ENCODE peak calls at places on chromosomes 11 and 22, in eight cellular contexts. One of them, this sample, is unnamed.

GRCh38 chr22:23856721-23857605 is 712 bp upstream of the SLC2A11 start:
- DNase-seq in fibroblast of gingiva: peak
- DNase-seq in NCI-H460: no peak
- DNase-seq in CD8-positive, alpha-beta memory T cell: no peak
- DNase-seq in NCI-H1092: peak
- DNase-seq in brain microvascular endothelial cell: no peak
- DNase-seq in M059J: peak
- DNase-seq in NCI-H82: peak
- DNase-seq in this sample: peak

GRCh38 chr11:134445601-134446325 is 33.7 kb upstream of the B3GAT1 start:
- DNase-seq in NCI-H82: no peak
- DNase-seq in NCI-H1092: no peak
- DNase-seq in NCI-H460: no peak
- DNase-seq in brain microvascular endothelial cell: no peak
- DNase-seq in M059J: no peak
- DNase-seq in fibroblast of gingiva: no peak
- DNase-seq in CD8-positive, alpha-beta memory T cell: no peak
- DNase-seq in this sample: peak

GRCh38 chr11:128502736-128503135 is 84.6 kb downstream of the ETS1 start:
- DNase-seq in M059J: peak
- DNase-seq in NCI-H1092: no peak
- DNase-seq in CD8-positive, alpha-beta memory T cell: no peak
- DNase-seq in NCI-H82: peak
- DNase-seq in fibroblast of gingiva: peak
- DNase-seq in brain microvascular endothelial cell: peak
- DNase-seq in NCI-H460: no peak
- DNase-seq in this sample: peak

GRCh38 chr22:47213571-47214230 is 451.3 kb downstream of the TBC1D22A start:
- DNase-seq in NCI-H460: peak
- DNase-seq in CD8-positive, alpha-beta memory T cell: no peak
- DNase-seq in M059J: peak
- DNase-seq in brain microvascular endothelial cell: no peak
- DNase-seq in NCI-H82: peak
- DNase-seq in NCI-H1092: no peak
- DNase-seq in fibroblast of gingiva: no peak
- DNase-seq in this sample: peak

GRCh38 chr11:102620858-102621561 is 4.1 kb downstream of the MMP20 start:
- DNase-seq in NCI-H1092: no peak
- DNase-seq in NCI-H460: no peak
- DNase-seq in CD8-positive, alpha-beta memory T cell: no peak
- DNase-seq in M059J: peak
- DNase-seq in fibroblast of gingiva: peak
- DNase-seq in NCI-H82: no peak
- DNase-seq in brain microvascular endothelial cell: peak
- DNase-seq in this sample: peak

GRCh38 chr22:45863981-45864751 is 112.8 kb downstream of the WNT7B start:
- DNase-seq in NCI-H82: peak
- DNase-seq in NCI-H460: peak
- DNase-seq in fibroblast of gingiva: no peak
- DNase-seq in brain microvascular endothelial cell: peak
- DNase-seq in CD8-positive, alpha-beta memory T cell: peak
- DNase-seq in M059J: peak
- DNase-seq in NCI-H1092: peak
- DNase-seq in this sample: peak

GRCh38 chr11:100719809-100720221 is 32.7 kb downstream of the ARHGAP42 start:
- DNase-seq in M059J: peak
- DNase-seq in brain microvascular endothelial cell: peak
- DNase-seq in CD8-positive, alpha-beta memory T cell: no peak
- DNase-seq in NCI-H1092: peak
- DNase-seq in fibroblast of gingiva: peak
- DNase-seq in NCI-H460: peak
- DNase-seq in NCI-H82: peak
- DNase-seq in this sample: peak

GRCh38 chr22:33921576-33922181 is 1.4 kb upstream of the LARGE1 start:
- DNase-seq in fibroblast of gingiva: peak
- DNase-seq in NCI-H82: peak
- DNase-seq in CD8-positive, alpha-beta memory T cell: no peak
- DNase-seq in brain microvascular endothelial cell: peak
- DNase-seq in NCI-H460: no peak
- DNase-seq in M059J: peak
- DNase-seq in NCI-H1092: peak
- DNase-seq in this sample: peak

GRCh38 chr22:27456696-27457503 is 344.7 kb downstream of the MN1 start:
- DNase-seq in M059J: peak
- DNase-seq in brain microvascular endothelial cell: peak
- DNase-seq in NCI-H460: no peak
- DNase-seq in CD8-positive, alpha-beta memory T cell: no peak
- DNase-seq in NCI-H82: no peak
- DNase-seq in fibroblast of gingiva: peak
- DNase-seq in NCI-H1092: no peak
- DNase-seq in this sample: peak

GRCh38 chr11:104191124-104191523 is 27.2 kb upstream of the PDGFD start:
- DNase-seq in brain microvascular endothelial cell: peak
- DNase-seq in CD8-positive, alpha-beta memory T cell: no peak
- DNase-seq in M059J: peak
- DNase-seq in NCI-H1092: no peak
- DNase-seq in NCI-H82: no peak
- DNase-seq in fibroblast of gingiva: peak
- DNase-seq in NCI-H460: no peak
- DNase-seq in this sample: no peak

GRCh38 chr11:34226210-34226609 is 120.8 kb downstream of the NAT10 start:
- DNase-seq in NCI-H1092: no peak
- DNase-seq in brain microvascular endothelial cell: no peak
- DNase-seq in CD8-positive, alpha-beta memory T cell: no peak
- DNase-seq in fibroblast of gingiva: no peak
- DNase-seq in NCI-H460: no peak
- DNase-seq in NCI-H82: no peak
- DNase-seq in M059J: peak
- DNase-seq in this sample: no peak

GRCh38 chr11:123653997-123654565 is 343 bp downstream of the SCN3B start:
- DNase-seq in brain microvascular endothelial cell: peak
- DNase-seq in NCI-H82: peak
- DNase-seq in NCI-H460: no peak
- DNase-seq in CD8-positive, alpha-beta memory T cell: no peak
- DNase-seq in fibroblast of gingiva: peak
- DNase-seq in NCI-H1092: peak
- DNase-seq in M059J: peak
- DNase-seq in this sample: peak

GRCh38 chr22:47300698-47301405 is 538.4 kb downstream of the TBC1D22A start:
- DNase-seq in NCI-H82: no peak
- DNase-seq in brain microvascular endothelial cell: no peak
- DNase-seq in fibroblast of gingiva: no peak
- DNase-seq in CD8-positive, alpha-beta memory T cell: no peak
- DNase-seq in NCI-H1092: no peak
- DNase-seq in NCI-H460: no peak
- DNase-seq in M059J: no peak
- DNase-seq in this sample: no peak

GRCh38 chr22:33666661-33667619 is 253.3 kb downstream of the LARGE1 start:
- DNase-seq in fibroblast of gingiva: no peak
- DNase-seq in brain microvascular endothelial cell: no peak
- DNase-seq in NCI-H82: no peak
- DNase-seq in M059J: no peak
- DNase-seq in CD8-positive, alpha-beta memory T cell: no peak
- DNase-seq in NCI-H1092: no peak
- DNase-seq in NCI-H460: no peak
- DNase-seq in this sample: no peak

GRCh38 chr22:37664249-37665101 is 6.0 kb downstream of the PDXP start:
- DNase-seq in M059J: no peak
- DNase-seq in NCI-H1092: no peak
- DNase-seq in CD8-positive, alpha-beta memory T cell: no peak
- DNase-seq in NCI-H82: no peak
- DNase-seq in brain microvascular endothelial cell: no peak
- DNase-seq in NCI-H460: no peak
- DNase-seq in fibroblast of gingiva: peak
- DNase-seq in this sample: peak

GRCh38 chr22:41085842-41086241 is 6.5 kb upstream of the EP300 start:
- DNase-seq in M059J: no peak
- DNase-seq in brain microvascular endothelial cell: no peak
- DNase-seq in NCI-H460: no peak
- DNase-seq in NCI-H82: no peak
- DNase-seq in CD8-positive, alpha-beta memory T cell: no peak
- DNase-seq in NCI-H1092: no peak
- DNase-seq in fibroblast of gingiva: no peak
- DNase-seq in this sample: no peak

GRCh38 chr11:33719587-33719986 is 16.6 kb downstream of the CD59 start:
- DNase-seq in fibroblast of gingiva: no peak
- DNase-seq in CD8-positive, alpha-beta memory T cell: no peak
- DNase-seq in NCI-H1092: no peak
- DNase-seq in brain microvascular endothelial cell: no peak
- DNase-seq in M059J: no peak
- DNase-seq in NCI-H82: no peak
- DNase-seq in NCI-H460: no peak
- DNase-seq in this sample: no peak

GRCh38 chr11:96338910-96339703 is 3.9 kb downstream of the MAML2 start:
- DNase-seq in CD8-positive, alpha-beta memory T cell: peak
- DNase-seq in brain microvascular endothelial cell: peak
- DNase-seq in NCI-H82: peak
- DNase-seq in NCI-H1092: no peak
- DNase-seq in NCI-H460: no peak
- DNase-seq in M059J: peak
- DNase-seq in fibroblast of gingiva: peak
- DNase-seq in this sample: peak

GRCh38 chr11:1750840-1751520 is 585 bp upstream of the IFITM10 start:
- DNase-seq in M059J: peak
- DNase-seq in NCI-H460: no peak
- DNase-seq in brain microvascular endothelial cell: no peak
- DNase-seq in NCI-H82: no peak
- DNase-seq in fibroblast of gingiva: no peak
- DNase-seq in CD8-positive, alpha-beta memory T cell: no peak
- DNase-seq in NCI-H1092: no peak
- DNase-seq in this sample: no peak

GRCh38 chr11:134529212-134530096 is 117.4 kb upstream of the B3GAT1 start:
- DNase-seq in brain microvascular endothelial cell: no peak
- DNase-seq in M059J: no peak
- DNase-seq in CD8-positive, alpha-beta memory T cell: no peak
- DNase-seq in NCI-H460: no peak
- DNase-seq in fibroblast of gingiva: no peak
- DNase-seq in NCI-H82: no peak
- DNase-seq in NCI-H1092: no peak
- DNase-seq in this sample: no peak

GRCh38 chr11:62132689-62133293 is 9.0 kb downstream of the INCENP start:
- DNase-seq in NCI-H460: no peak
- DNase-seq in fibroblast of gingiva: no peak
- DNase-seq in NCI-H1092: no peak
- DNase-seq in NCI-H82: no peak
- DNase-seq in CD8-positive, alpha-beta memory T cell: no peak
- DNase-seq in M059J: no peak
- DNase-seq in brain microvascular endothelial cell: no peak
- DNase-seq in this sample: no peak

GRCh38 chr11:131991606-131992005 is 621.2 kb downstream of the NTM start:
- DNase-seq in fibroblast of gingiva: no peak
- DNase-seq in brain microvascular endothelial cell: no peak
- DNase-seq in M059J: no peak
- DNase-seq in NCI-H1092: no peak
- DNase-seq in NCI-H460: no peak
- DNase-seq in CD8-positive, alpha-beta memory T cell: no peak
- DNase-seq in NCI-H82: no peak
- DNase-seq in this sample: no peak

GRCh38 chr11:2891901-2892214 is 6.3 kb upstream of the CDKN1C start:
- DNase-seq in brain microvascular endothelial cell: no peak
- DNase-seq in M059J: no peak
- DNase-seq in CD8-positive, alpha-beta memory T cell: no peak
- DNase-seq in NCI-H1092: no peak
- DNase-seq in fibroblast of gingiva: no peak
- DNase-seq in NCI-H460: no peak
- DNase-seq in NCI-H82: no peak
- DNase-seq in this sample: no peak

GRCh38 chr11:86888164-86888977 is 66.8 kb downstream of the FZD4 start:
- DNase-seq in NCI-H82: no peak
- DNase-seq in CD8-positive, alpha-beta memory T cell: no peak
- DNase-seq in brain microvascular endothelial cell: no peak
- DNase-seq in NCI-H460: no peak
- DNase-seq in NCI-H1092: no peak
- DNase-seq in M059J: peak
- DNase-seq in fibroblast of gingiva: peak
- DNase-seq in this sample: peak

GRCh38 chr22:26848244-26848920 is 191.0 kb downstream of the MIAT start:
- DNase-seq in fibroblast of gingiva: no peak
- DNase-seq in NCI-H460: no peak
- DNase-seq in NCI-H1092: no peak
- DNase-seq in NCI-H82: no peak
- DNase-seq in M059J: peak
- DNase-seq in brain microvascular endothelial cell: peak
- DNase-seq in CD8-positive, alpha-beta memory T cell: no peak
- DNase-seq in this sample: peak

GRCh38 chr11:100525635-100526034 is 161.5 kb upstream of the ARHGAP42 start:
- DNase-seq in NCI-H460: no peak
- DNase-seq in NCI-H82: peak
- DNase-seq in fibroblast of gingiva: no peak
- DNase-seq in brain microvascular endothelial cell: no peak
- DNase-seq in M059J: peak
- DNase-seq in CD8-positive, alpha-beta memory T cell: no peak
- DNase-seq in NCI-H1092: no peak
- DNase-seq in this sample: no peak

GRCh38 chr11:19664896-19665548 is 47.6 kb upstream of the NAV2 start:
- DNase-seq in M059J: peak
- DNase-seq in NCI-H460: no peak
- DNase-seq in NCI-H1092: no peak
- DNase-seq in fibroblast of gingiva: peak
- DNase-seq in NCI-H82: peak
- DNase-seq in brain microvascular endothelial cell: no peak
- DNase-seq in CD8-positive, alpha-beta memory T cell: no peak
- DNase-seq in this sample: peak

GRCh38 chr11:119318240-119319135 is 1.6 kb upstream of the MCAM start:
- DNase-seq in NCI-H460: no peak
- DNase-seq in CD8-positive, alpha-beta memory T cell: peak
- DNase-seq in NCI-H82: peak
- DNase-seq in M059J: peak
- DNase-seq in NCI-H1092: peak
- DNase-seq in fibroblast of gingiva: peak
- DNase-seq in brain microvascular endothelial cell: peak
- DNase-seq in this sample: peak

GRCh38 chr11:103433976-103434375 is 324.8 kb downstream of the DYNC2H1 start:
- DNase-seq in brain microvascular endothelial cell: no peak
- DNase-seq in NCI-H460: no peak
- DNase-seq in M059J: peak
- DNase-seq in NCI-H1092: no peak
- DNase-seq in CD8-positive, alpha-beta memory T cell: no peak
- DNase-seq in NCI-H82: no peak
- DNase-seq in fibroblast of gingiva: no peak
- DNase-seq in this sample: peak

GRCh38 chr11:129720994-129721393 is 94.7 kb upstream of the TMEM45B start:
- DNase-seq in fibroblast of gingiva: no peak
- DNase-seq in NCI-H1092: no peak
- DNase-seq in CD8-positive, alpha-beta memory T cell: no peak
- DNase-seq in brain microvascular endothelial cell: no peak
- DNase-seq in NCI-H460: no peak
- DNase-seq in NCI-H82: no peak
- DNase-seq in M059J: no peak
- DNase-seq in this sample: no peak

GRCh38 chr11:66974724-66975402 is at the start of gene C11orf86:
- DNase-seq in M059J: peak
- DNase-seq in NCI-H460: no peak
- DNase-seq in brain microvascular endothelial cell: no peak
- DNase-seq in NCI-H82: no peak
- DNase-seq in CD8-positive, alpha-beta memory T cell: no peak
- DNase-seq in fibroblast of gingiva: no peak
- DNase-seq in NCI-H1092: no peak
- DNase-seq in this sample: no peak

GRCh38 chr22:48885919-48886305 is 941.8 kb downstream of the BRD1 start:
- DNase-seq in NCI-H460: no peak
- DNase-seq in M059J: no peak
- DNase-seq in NCI-H1092: no peak
- DNase-seq in brain microvascular endothelial cell: no peak
- DNase-seq in NCI-H82: no peak
- DNase-seq in fibroblast of gingiva: no peak
- DNase-seq in CD8-positive, alpha-beta memory T cell: no peak
- DNase-seq in this sample: no peak

GRCh38 chr11:75090778-75091177 is 5.9 kb downstream of the OR2AT4 start:
- DNase-seq in M059J: no peak
- DNase-seq in NCI-H1092: no peak
- DNase-seq in brain microvascular endothelial cell: no peak
- DNase-seq in fibroblast of gingiva: no peak
- DNase-seq in NCI-H460: no peak
- DNase-seq in CD8-positive, alpha-beta memory T cell: no peak
- DNase-seq in NCI-H82: no peak
- DNase-seq in this sample: no peak

GRCh38 chr22:25410849-25411248 is 153.6 kb upstream of the GRK3 start:
- DNase-seq in fibroblast of gingiva: no peak
- DNase-seq in NCI-H460: no peak
- DNase-seq in NCI-H82: no peak
- DNase-seq in M059J: no peak
- DNase-seq in brain microvascular endothelial cell: no peak
- DNase-seq in NCI-H1092: no peak
- DNase-seq in CD8-positive, alpha-beta memory T cell: no peak
- DNase-seq in this sample: no peak